ENCODE peak calls at places on chromosomes 4 and X, in eight cellular contexts. J, D, Q, R, N, H, Y and M are unnamed samples. For H3K9me3, the result is how much of the 10 kb centered on the place peaks cover.

GRCh38 chr4:41853973-41854372 is 81.3 kb upstream of the TMEM33 start:
- DNase-seq in J (no peak), D (no peak), Q (no peak), R (no peak), N (no peak), H (no peak), Y (no peak), M (no peak)

GRCh38 chr4:57501715-57502114 is 391.5 kb upstream of the IGFBP7 start:
- DNase-seq in J (no peak), D (no peak), Q (no peak), R (no peak), N (no peak), H (no peak), Y (no peak), M (no peak)

GRCh38 chr4:142567199-142567598 is 278.9 kb downstream of the INPP4B start:
- DNase-seq in J (peak), D (peak), Q (no peak), R (peak), N (no peak), H (peak), Y (no peak), M (peak)

GRCh38 chrX:149461746-149462145 is 43.4 kb downstream of the IDS start:
- DNase-seq in J (no peak), D (no peak), Q (no peak), R (no peak), N (no peak), H (no peak), Y (peak), M (no peak)

GRCh38 chrX:101265869-101266428 is 25.2 kb downstream of the TAF7L start:
- DNase-seq in J (no peak), D (no peak), Q (no peak), R (no peak), N (no peak), H (no peak), Y (no peak), M (no peak)

GRCh38 chrX:72282302-72282701 is 5.3 kb upstream of the RPS4X start:
- DNase-seq in J (no peak), D (no peak), Q (no peak), R (no peak), N (no peak), H (no peak), Y (no peak), M (no peak)

GRCh38 chr4:139229534-139230039 is 50.4 kb downstream of the MGARP start:
- DNase-seq in J (no peak), D (peak), Q (no peak), R (no peak), N (no peak), H (peak), Y (no peak), M (no peak)

GRCh38 chrX:130094712-130095111 is 15.6 kb downstream of the ELF4 start:
- DNase-seq in J (no peak), D (no peak), Q (no peak), R (no peak), N (no peak), H (no peak), Y (no peak), M (no peak)

GRCh38 chr4:22070256-22070655 is 121.7 kb upstream of the KCNIP4 start:
- DNase-seq in J (no peak), D (no peak), Q (no peak), R (no peak), N (no peak), H (no peak), Y (no peak), M (no peak)

GRCh38 chrX:119783026-119783425 is 8.4 kb downstream of the RPL39 start:
- DNase-seq in J (no peak), D (no peak), Q (no peak), R (no peak), N (no peak), H (no peak), Y (no peak), M (no peak)

DNA sequence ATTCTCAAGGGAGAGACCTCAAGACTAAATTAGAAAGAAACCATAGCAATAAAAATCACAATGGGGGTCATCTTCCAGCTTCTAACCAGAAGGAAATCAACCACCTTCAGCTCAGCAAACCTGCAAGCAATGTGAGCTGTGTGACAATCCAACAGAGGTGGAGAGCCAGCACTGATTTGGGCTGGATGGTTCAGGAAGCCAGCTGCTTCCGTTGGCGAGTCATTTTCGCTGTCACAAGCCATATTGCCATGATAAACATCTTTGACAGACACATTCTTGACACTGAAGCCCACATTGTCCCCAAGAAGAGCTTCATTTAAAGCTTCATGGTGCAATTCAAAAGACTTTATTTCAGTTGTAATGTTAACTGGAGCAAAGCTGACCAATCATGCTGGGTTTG is 22.7 kb downstream of the F8A1 start:
- DNase-seq in J (no peak), D (no peak), Q (no peak), R (no peak), N (no peak), H (no peak), Y (no peak), M (no peak)
- H3K9me3 ChIP-seq in J (under half), D (under half), Q (under half), R (under half), N (under half), H (under half), Y (under half), M (under half)

DNA sequence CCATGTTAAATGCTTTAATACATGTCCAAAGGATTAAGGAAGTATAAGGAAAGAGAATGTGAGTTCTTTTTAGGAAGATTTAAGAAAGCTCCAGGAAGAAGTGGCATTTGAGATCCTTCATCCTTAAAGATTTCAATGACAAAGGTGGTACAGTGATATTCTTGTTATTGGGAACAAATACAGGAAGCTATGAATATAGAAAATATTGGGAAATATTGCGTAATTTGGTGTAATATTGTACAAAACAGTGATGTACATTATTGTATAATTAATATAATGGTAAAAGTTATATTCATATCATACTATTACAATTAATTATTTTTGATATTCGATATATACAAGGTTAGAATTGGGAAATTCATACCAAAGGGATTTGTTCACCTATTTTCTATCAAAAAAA is 937.9 kb downstream of the CCSER1 start:
- DNase-seq in J (no peak), D (no peak), Q (no peak), R (no peak), N (no peak), H (no peak), Y (no peak), M (no peak)
- H3K9me3 ChIP-seq in J (under half), D (under half), Q (under half), R (under half), N (under half), H (under half), Y (under half), M (under half)

GRCh38 chr4:175986-176385 is 51.7 kb downstream of the ZNF718 start:
- DNase-seq in J (no peak), D (no peak), Q (no peak), R (no peak), N (no peak), H (no peak), Y (no peak), M (no peak)
- H3K9me3 ChIP-seq in J (under half), D (under half), Q (half or more), R (under half), N (under half), H (under half), Y (under half), M (under half)

GRCh38 chr4:1252928-1253492 is 4.1 kb upstream of the CTBP1 start:
- DNase-seq in J (no peak), D (no peak), Q (no peak), R (no peak), N (no peak), H (no peak), Y (no peak), M (no peak)
- H3K9me3 ChIP-seq in J (under half), D (under half), Q (under half), R (under half), N (half or more), H (under half), Y (under half), M (under half)